ENCODE peak calls at places on chromosomes 12 and 14, in seven cellular contexts. Z, T, R, F, P, N and V are unnamed samples.

GRCh38 chr12:8871067-8871466 is 43.2 kb upstream of the PHC1 start:
- DNase-seq in P (no peak), Z (no peak), F (no peak), T (no peak), N (no peak), R (no peak), V (no peak)

GRCh38 chr12:123889848-123890535 is 82.6 kb downstream of the CCDC92 start:
- DNase-seq in T (no peak), N (peak), F (no peak), P (no peak), Z (no peak), R (no peak), V (no peak)

GRCh38 chr14:104799657-104800599 is 973 bp upstream of the ZBTB42 start:
- DNase-seq in R (peak), F (peak), P (no peak), N (peak), T (peak), Z (peak), V (peak)

GRCh38 chr14:25150401-25150800 is 100.5 kb upstream of the STXBP6 start:
- DNase-seq in T (no peak), P (no peak), R (no peak), F (no peak), Z (no peak), N (peak), V (no peak)

GRCh38 chr14:85531594-85532391 is 1.8 kb downstream of the FLRT2 start:
- DNase-seq in Z (no peak), T (peak), R (peak), F (no peak), N (peak), P (no peak), V (peak)

GRCh38 chr14:103151270-103151933 is 28.1 kb downstream of the TNFAIP2 start:
- DNase-seq in P (no peak), N (no peak), Z (no peak), R (no peak), F (no peak), T (peak), V (no peak)

GRCh38 chr12:123237646-123238329 is 4.6 kb downstream of the MTRFR start:
- DNase-seq in Z (peak), R (peak), F (peak), P (no peak), N (peak), T (peak), V (no peak)

GRCh38 chr12:88628856-88629509 is 48.7 kb upstream of the KITLG start:
- DNase-seq in P (peak), F (no peak), N (no peak), Z (no peak), T (no peak), R (peak), V (no peak)

GRCh38 chr12:32477714-32478113 is 78.4 kb downstream of the FGD4 start:
- DNase-seq in T (no peak), P (no peak), Z (no peak), R (peak), F (no peak), N (no peak), V (no peak)

GRCh38 chr12:130436741-130437501 is 99.2 kb downstream of the PIWIL1 start:
- DNase-seq in Z (no peak), R (no peak), T (no peak), F (no peak), P (no peak), N (no peak), V (peak)

GRCh38 chr12:14771651-14772137 is 31.6 kb downstream of the WBP11 start:
- DNase-seq in P (no peak), T (no peak), R (no peak), Z (no peak), F (no peak), N (no peak), V (no peak)

GRCh38 chr14:73916324-73916723 is 29.7 kb downstream of the ZNF410 start:
- DNase-seq in R (no peak), N (no peak), F (no peak), Z (no peak), T (no peak), P (no peak), V (no peak)

GRCh38 chr14:64112859-64113258 is 181.3 kb downstream of the ESR2 start:
- DNase-seq in T (no peak), N (no peak), Z (no peak), F (no peak), R (no peak), P (no peak), V (peak)

GRCh38 chr12:109069307-109070231 is 17.2 kb downstream of the USP30 start:
- DNase-seq in F (no peak), N (no peak), T (no peak), Z (no peak), P (no peak), R (no peak), V (peak)

GRCh38 chr12:47903151-47903611 is 1.6 kb downstream of the VDR start:
- DNase-seq in R (peak), F (no peak), N (peak), P (no peak), Z (no peak), T (no peak), V (peak)

GRCh38 chr12:28993720-28994119 is 155.4 kb upstream of the FAR2 start:
- DNase-seq in Z (no peak), T (no peak), P (no peak), N (no peak), F (no peak), R (no peak), V (no peak)

GRCh38 chr12:132478433-132478803 is 11.5 kb upstream of the FBRSL1 start:
- DNase-seq in R (no peak), Z (no peak), N (no peak), T (no peak), F (no peak), P (no peak), V (no peak)

GRCh38 chr14:68935761-68936209 is 43.3 kb downstream of the ACTN1 start:
- DNase-seq in R (no peak), Z (no peak), P (no peak), F (no peak), N (no peak), T (no peak), V (no peak)

GRCh38 chr14:89327771-89328212 is 89.2 kb downstream of the FOXN3 start:
- DNase-seq in R (peak), F (no peak), Z (no peak), P (no peak), T (no peak), N (no peak), V (no peak)

GRCh38 chr14:81423504-81423903 is 23.4 kb upstream of the STON2 start:
- DNase-seq in F (no peak), Z (no peak), T (peak), N (no peak), R (no peak), P (no peak), V (no peak)

GRCh38 chr12:644818-645552 is 18.3 kb downstream of the NINJ2 start:
- DNase-seq in P (no peak), F (no peak), Z (no peak), T (no peak), R (peak), N (no peak), V (no peak)

GRCh38 chr12:81295286-81295685 is 217.4 kb downstream of the ACSS3 start:
- DNase-seq in N (no peak), Z (no peak), P (no peak), T (peak), R (no peak), F (no peak), V (no peak)

GRCh38 chr12:121668750-121669524 is 517 bp downstream of the MORN3 start:
- DNase-seq in N (no peak), F (no peak), R (peak), P (no peak), T (no peak), Z (peak), V (peak)

GRCh38 chr14:85336817-85337216 is 193.1 kb upstream of the FLRT2 start:
- DNase-seq in F (no peak), R (no peak), T (no peak), P (no peak), Z (no peak), N (no peak), V (no peak)

GRCh38 chr12:27177716-27178115 is 66.4 kb upstream of the STK38L start:
- DNase-seq in N (peak), Z (no peak), R (peak), T (no peak), F (no peak), P (no peak), V (no peak)

GRCh38 chr12:30796508-30796780 is 41.7 kb upstream of the CAPRIN2 start:
- DNase-seq in T (no peak), Z (no peak), N (no peak), F (peak), P (peak), R (peak), V (peak)

GRCh38 chr12:120138366-120138765 is 21.8 kb upstream of the RAB35 start:
- DNase-seq in F (no peak), N (no peak), P (no peak), R (no peak), Z (no peak), T (peak), V (no peak)

GRCh38 chr12:46549527-46550265 is 177.1 kb upstream of the SLC38A2 start:
- DNase-seq in F (no peak), Z (peak), T (no peak), N (peak), P (no peak), R (no peak), V (no peak)

GRCh38 chr14:92866181-92866752 is 56.7 kb upstream of the CHGA start:
- DNase-seq in T (no peak), R (no peak), P (no peak), F (no peak), Z (no peak), N (peak), V (no peak)

GRCh38 chr12:49296034-49296835 is 1.3 kb downstream of the PRPH start:
- DNase-seq in P (no peak), R (peak), N (no peak), F (peak), T (no peak), Z (peak), V (peak)

GRCh38 chr12:59070534-59070933 is 150.2 kb upstream of the LRIG3 start:
- DNase-seq in Z (no peak), F (no peak), N (no peak), T (no peak), P (no peak), R (no peak), V (no peak)

GRCh38 chr14:25048170-25049126 is 1.5 kb downstream of the STXBP6 start:
- DNase-seq in R (peak), N (no peak), F (no peak), Z (no peak), P (no peak), T (peak), V (peak)

GRCh38 chr12:131865196-131865875 is 29.1 kb upstream of the ULK1 start:
- DNase-seq in F (no peak), R (peak), N (peak), T (no peak), P (no peak), Z (no peak), V (no peak)

GRCh38 chr12:48717252-48717695 is 767 bp upstream of the CCNT1 start:
- DNase-seq in T (no peak), F (peak), P (no peak), R (no peak), Z (no peak), N (peak), V (no peak)

GRCh38 chr14:100187247-100187833 is 27.9 kb upstream of the DEGS2 start:
- DNase-seq in T (no peak), F (no peak), R (no peak), P (no peak), Z (no peak), N (no peak), V (peak)

GRCh38 chr12:2013527-2014223 is 9.4 kb upstream of the DCP1B start:
- DNase-seq in N (no peak), Z (no peak), T (peak), R (no peak), P (peak), F (no peak), V (no peak)

GRCh38 chr12:14937689-14938088 is 648 bp downstream of the ERP27 start:
- DNase-seq in Z (no peak), F (peak), T (no peak), R (no peak), N (no peak), P (no peak), V (no peak)